ENCODE peak calls at places on chromosomes 12 and 14, in eight cellular contexts. H is RPMI7951; P is effector memory CD4-positive, alpha-beta T cell; L is amniotic epithelial cell; J is iris pigment epithelial cell; I is endothelial cell; F is choroid plexus epithelial cell; Z is BJ. X is an unnamed sample.

GRCh38 chr12:102946042-102946441 is 11.4 kb upstream of the ASCL1 start:
- DNase-seq in H (no peak), P (no peak), L (no peak), J (no peak), I (no peak), F (no peak), Z (no peak), X (no peak)

GRCh38 chr12:52876371-52876770 is 27.6 kb upstream of the KRT78 start:
- DNase-seq in H (no peak), P (no peak), L (no peak), J (no peak), I (no peak), F (no peak), Z (no peak), X (no peak)

GRCh38 chr12:57008113-57008687 is 1.9 kb upstream of the ZBTB39 start:
- DNase-seq in H (peak; percentile 59), P (no peak), L (peak; percentile 74), J (peak; percentile 76), I (no peak), F (peak; percentile 90), Z (peak; percentile 41), X (peak; percentile 73)

GRCh38 chr12:104605685-104606084 is 148.9 kb downstream of the CHST11 start:
- DNase-seq in H (no peak), P (no peak), L (peak; percentile 43), J (peak; percentile 62), I (no peak), F (peak; percentile 58), Z (peak; percentile 4), X (peak; percentile 36)

GRCh38 chr12:130818381-130819247 is 20.4 kb downstream of the STX2 start:
- DNase-seq in H (no peak), P (peak; percentile 50), L (no peak), J (peak; percentile 64), I (peak; percentile 88), F (peak; percentile 25), Z (no peak), X (peak; percentile 84)

GRCh38 chr12:115984607-115985006 is 292.9 kb downstream of the MED13L start:
- DNase-seq in H (no peak), P (no peak), L (no peak), J (no peak), I (no peak), F (no peak), Z (no peak), X (no peak)

GRCh38 chr12:115508990-115509389 is 768.5 kb downstream of the MED13L start:
- DNase-seq in H (no peak), P (no peak), L (no peak), J (no peak), I (no peak), F (no peak), Z (no peak), X (no peak)

GRCh38 chr12:1845886-1846285 is 25.5 kb downstream of the LRTM2 start:
- DNase-seq in H (no peak), P (no peak), L (no peak), J (no peak), I (no peak), F (no peak), Z (no peak), X (no peak)

GRCh38 chr12:16622315-16622714 is 16.4 kb upstream of the LMO3 start:
- DNase-seq in H (no peak), P (no peak), L (no peak), J (no peak), I (no peak), F (no peak), Z (no peak), X (no peak)

GRCh38 chr12:46629331-46630229 is 196.2 kb downstream of the SLC38A4 start:
- DNase-seq in H (no peak), P (no peak), L (no peak), J (no peak), I (no peak), F (no peak), Z (no peak), X (no peak)

GRCh38 chr12:129552996-129553750 is 350.7 kb downstream of the TMEM132D start:
- DNase-seq in H (peak; percentile 78), P (no peak), L (no peak), J (peak; percentile 32), I (no peak), F (peak; percentile 72), Z (no peak), X (no peak)

GRCh38 chr12:46442239-46442638 is 69.7 kb upstream of the SLC38A2 start:
- DNase-seq in H (peak; percentile 52), P (no peak), L (peak; percentile 54), J (peak; percentile 84), I (no peak), F (peak; percentile 65), Z (no peak), X (no peak)

GRCh38 chr14:26820578-26820977 is 222.7 kb upstream of the NOVA1 start:
- DNase-seq in H (no peak), P (no peak), L (no peak), J (peak; percentile 48), I (no peak), F (no peak), Z (no peak), X (no peak)

GRCh38 chr12:32226768-32227167 is 120.1 kb downstream of the BICD1 start:
- DNase-seq in H (no peak), P (no peak), L (no peak), J (no peak), I (no peak), F (no peak), Z (no peak), X (no peak)

GRCh38 chr12:120536064-120536791 is 2.1 kb downstream of the RNF10 start:
- DNase-seq in H (no peak), P (no peak), L (no peak), J (no peak), I (no peak), F (no peak), Z (no peak), X (no peak)

GRCh38 chr14:21096438-21096837 is 2.0 kb downstream of the ZNF219 start:
- DNase-seq in H (no peak), P (no peak), L (no peak), J (no peak), I (no peak), F (no peak), Z (no peak), X (no peak)

GRCh38 chr12:131348226-131349010 is 362.5 kb upstream of the SFSWAP start:
- DNase-seq in H (no peak), P (no peak), L (no peak), J (no peak), I (no peak), F (no peak), Z (no peak), X (no peak)

GRCh38 chr12:105706321-105706972 is 376.0 kb downstream of the C12orf75 start:
- DNase-seq in H (peak; percentile 85), P (no peak), L (no peak), J (peak; percentile 73), I (no peak), F (peak; percentile 64), Z (peak; percentile 19), X (peak; percentile 13)

GRCh38 chr14:94164685-94165431 is 9.3 kb upstream of the PPP4R4 start:
- DNase-seq in H (no peak), P (no peak), L (no peak), J (no peak), I (no peak), F (no peak), Z (no peak), X (peak; percentile 51)

GRCh38 chr14:22646570-22647254 is 2.6 kb upstream of the OR6J1 start:
- DNase-seq in H (peak; percentile 54), P (no peak), L (peak; percentile 86), J (peak; percentile 85), I (no peak), F (peak; percentile 87), Z (peak; percentile 78), X (no peak)

GRCh38 chr12:76628745-76629144 is 69.2 kb upstream of the OSBPL8 start:
- DNase-seq in H (no peak), P (no peak), L (peak; percentile 64), J (no peak), I (no peak), F (no peak), Z (no peak), X (no peak)

GRCh38 chr12:113465808-113466769 is 5.6 kb downstream of the LHX5 start:
- DNase-seq in H (no peak), P (no peak), L (no peak), J (no peak), I (no peak), F (no peak), Z (no peak), X (peak; percentile 59)

GRCh38 chr12:116222358-116222757 is 55.1 kb downstream of the MED13L start:
- DNase-seq in H (peak; percentile 86), P (no peak), L (peak; percentile 88), J (peak; percentile 95), I (no peak), F (peak; percentile 97), Z (peak; percentile 35), X (no peak)

GRCh38 chr14:74608959-74609611 is 3.0 kb downstream of the LTBP2 start:
- DNase-seq in H (peak; percentile 79), P (peak; percentile 70), L (peak; percentile 80), J (peak; percentile 84), I (peak; percentile 92), F (peak; percentile 95), Z (no peak), X (peak; percentile 86)

GRCh38 chr14:100567877-100568163 is 19.4 kb downstream of the BEGAIN start:
- DNase-seq in H (no peak), P (no peak), L (no peak), J (no peak), I (no peak), F (no peak), Z (no peak), X (no peak)

GRCh38 chr14:59342516-59343484 is 122.4 kb downstream of the GPR135 start:
- DNase-seq in H (peak; percentile 43), P (no peak), L (no peak), J (no peak), I (no peak), F (peak; percentile 70), Z (no peak), X (no peak)

GRCh38 chr12:19760611-19761010 is 321.3 kb downstream of the AEBP2 start:
- DNase-seq in H (peak; percentile 55), P (no peak), L (peak; percentile 20), J (peak; percentile 9), I (no peak), F (no peak), Z (no peak), X (no peak)

GRCh38 chr12:110860833-110861291 is 14.1 kb downstream of the CCDC63 start:
- DNase-seq in H (no peak), P (no peak), L (peak; percentile 43), J (no peak), I (no peak), F (no peak), Z (no peak), X (peak; percentile 32)

X was measured in GM23338.